ENCODE peak calls at places on chromosomes 5 and 9, in six cellular contexts. F is uterus, D is body of pancreas, C is IMR-90, M is lower lobe of right lung, V is HepG2. U is an unnamed sample. For H3K4me1, the result is how much of the 10 kb centered on the place peaks cover.

GRCh38 chr9:111030492-111030891 is 7.8 kb downstream of the LPAR1 start:
- DNase-seq in F (no peak), D (no peak), C (no peak), M (no peak), V (no peak), U (no peak)

GRCh38 chr5:140051950-140052349 is 8.9 kb upstream of the NRG2 start:
- DNase-seq in F (no peak), D (no peak), C (no peak), M (no peak), V (no peak), U (no peak)

GRCh38 chr9:114088571-114089170 is 10.4 kb downstream of the KIF12 start:
- DNase-seq in F (no peak), D (peak), C (no peak), M (no peak), V (no peak), U (no peak)

GRCh38 chr5:158858011-158858410 is 241.7 kb downstream of the EBF1 start:
- DNase-seq in F (no peak), D (no peak), C (no peak), M (no peak), V (no peak), U (no peak)

GRCh38 chr5:176533894-176534611 is 3.1 kb downstream of the RNF44 start:
- DNase-seq in F (no peak), D (peak), C (peak), M (peak), V (peak), U (no peak)

GRCh38 chr5:66713998-66714397 is 117.8 kb downstream of the MAST4 start:
- DNase-seq in F (peak), D (no peak), C (no peak), M (no peak), V (no peak), U (no peak)

GRCh38 chr9:69317081-69317480 is 7.9 kb upstream of the ENTREP1 start:
- DNase-seq in F (no peak), D (no peak), C (no peak), M (no peak), V (no peak), U (no peak)

GRCh38 chr5:76787237-76787636 is 31.6 kb upstream of the F2RL1 start:
- DNase-seq in F (peak), D (peak), C (peak), M (no peak), V (peak), U (peak)

GRCh38 chr5:139378941-139379361 is 4.1 kb downstream of the SLC23A1 start:
- DNase-seq in F (no peak), D (no peak), C (no peak), M (no peak), V (no peak), U (no peak)

GRCh38 chr9:89365532-89365912 is 47.2 kb downstream of the SECISBP2 start:
- DNase-seq in F (no peak), D (no peak), C (no peak), M (no peak), V (no peak), U (no peak)

GRCh38 chr5:177302354-177303110 is 987 bp downstream of the RAB24 start:
- DNase-seq in F (no peak), D (peak), C (peak), M (no peak), V (no peak), U (no peak)

GRCh38 chr5:43515678-43516048 is 715 bp upstream of the C5orf34 start:
- DNase-seq in F (no peak), D (no peak), C (no peak), M (no peak), V (no peak), U (no peak)

GRCh38 chr5:179904463-179905143 is 3.1 kb downstream of the TBC1D9B start:
- DNase-seq in F (no peak), D (no peak), C (no peak), M (no peak), V (no peak), U (no peak)

GRCh38 chr9:135926402-135927194 is 19.3 kb upstream of the CAMSAP1 start:
- DNase-seq in F (no peak), D (no peak), C (peak), M (peak), V (no peak), U (no peak)

GRCh38 chr9:129623331-129623730 is 2.4 kb upstream of the C9orf50 start:
- DNase-seq in F (no peak), D (no peak), C (peak), M (no peak), V (no peak), U (no peak)

GRCh38 chr5:117638581-117638980 is 1064.0 kb upstream of the SEMA6A start:
- DNase-seq in F (no peak), D (no peak), C (no peak), M (no peak), V (no peak), U (no peak)

GRCh38 chr5:135150767-135151166 is 116.7 kb upstream of the PITX1 start:
- DNase-seq in F (no peak), D (no peak), C (no peak), M (no peak), V (no peak), U (no peak)

GRCh38 chr9:114112778-114113585 is 13.9 kb upstream of the KIF12 start:
- DNase-seq in F (peak), D (peak), C (peak), M (peak), V (no peak), U (peak)

GRCh38 chr5:109370343-109370742 is 39.4 kb downstream of the PJA2 start:
- DNase-seq in F (no peak), D (no peak), C (no peak), M (no peak), V (no peak), U (no peak)

GRCh38 chr9:92970467-92970923 is 23.2 kb downstream of the FGD3 start:
- DNase-seq in F (no peak), D (no peak), C (peak), M (no peak), V (no peak), U (no peak)

GRCh38 chr9:98862936-98863335 is 55.5 kb downstream of the GALNT12 start:
- DNase-seq in F (no peak), D (no peak), C (no peak), M (no peak), V (no peak), U (no peak)

GRCh38 chr5:151758141-151758429 is 346 bp downstream of the ATOX1 start:
- DNase-seq in F (no peak), D (no peak), C (no peak), M (peak), V (no peak), U (no peak)

GRCh38 chr9:91978739-91979414 is 28.8 kb upstream of the ROR2 start:
- DNase-seq in F (no peak), D (no peak), C (peak), M (no peak), V (no peak), U (no peak)

GRCh38 chr5:82586597-82586996 is 308.4 kb upstream of the RPS23 start:
- DNase-seq in F (no peak), D (no peak), C (no peak), M (no peak), V (no peak), U (no peak)

GRCh38 chr9:99004717-99005460 is 61.2 kb downstream of the COL15A1 start:
- DNase-seq in F (no peak), D (no peak), C (no peak), M (no peak), V (no peak), U (no peak)

GRCh38 chr9:16768816-16769215 is 101.7 kb downstream of the BNC2 start:
- DNase-seq in F (no peak), D (no peak), C (no peak), M (no peak), V (no peak), U (no peak)

GRCh38 chr9:130480673-130481072 is 35.9 kb downstream of the ASS1 start:
- DNase-seq in F (no peak), D (no peak), C (no peak), M (no peak), V (no peak), U (no peak)

DNA sequence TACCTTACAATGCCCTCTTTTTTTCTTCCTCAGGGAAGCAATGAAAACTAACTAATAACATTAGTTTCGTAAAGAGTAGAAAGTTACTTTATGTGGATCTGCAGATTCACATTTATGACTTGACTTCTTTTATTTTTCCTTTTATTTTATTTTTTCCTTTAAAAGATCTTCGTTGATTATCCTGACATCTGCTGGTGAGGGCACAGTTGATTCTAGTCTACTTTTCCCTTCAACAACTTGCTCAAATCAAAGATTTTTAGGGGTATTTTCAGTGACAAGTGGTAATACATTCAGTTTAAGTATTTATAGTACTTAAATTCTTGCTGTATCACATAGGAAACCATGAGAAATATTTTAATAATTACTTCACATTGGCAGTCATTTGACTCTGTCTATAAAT is 4.9 kb downstream of the EDIL3 start:
- DNase-seq in F (no peak), D (no peak), C (peak), M (no peak), V (no peak), U (no peak)
- TF ChIP-seq CTCF in F (no peak), D (no peak), C (peak), M (no peak), V (no peak), U (no peak)

GRCh38 chr5:150406120-150407096 is 6.3 kb downstream of the CD74 start:
- DNase-seq in F (no peak), D (no peak), C (no peak), M (peak), V (no peak), U (no peak)
- H3K4me1 ChIP-seq in F (under half), D (under half), C (under half), M (under half), V (under half), U (under half)

DNA sequence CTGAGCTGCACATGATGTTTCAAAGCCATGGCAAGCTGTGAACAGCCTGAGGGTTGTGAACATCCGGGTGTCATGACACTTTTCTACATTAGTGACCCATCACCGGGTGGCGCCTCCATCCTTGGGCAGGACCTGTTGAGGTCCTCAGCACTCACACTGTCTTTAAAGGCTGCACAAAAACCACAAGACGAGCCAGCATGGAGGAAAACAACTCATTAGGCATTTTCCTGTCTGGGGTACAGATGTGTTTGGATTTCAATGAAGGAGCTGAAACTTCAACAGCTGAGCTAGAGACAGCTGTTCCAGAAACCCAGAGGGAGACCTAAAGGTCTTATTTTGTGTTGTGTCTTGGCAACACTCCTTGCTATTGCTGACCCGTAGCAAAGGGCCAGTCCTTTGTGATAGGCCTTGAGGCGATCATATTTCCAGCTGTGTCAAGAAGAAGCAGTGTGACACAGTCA is 151.9 kb upstream of the VLDLR start:
- DNase-seq in F (peak), D (peak), C (peak), M (peak), V (no peak), U (peak)
- TF ChIP-seq CTCF in F (no peak), D (no peak), C (peak), M (no peak), V (peak), U (no peak)

GRCh38 chr9:121362813-121363585 is 7.1 kb downstream of the STOM start:
- DNase-seq in F (no peak), D (no peak), C (peak), M (no peak), V (no peak), U (no peak)

GRCh38 chr9:121360975-121361374 is 9.1 kb downstream of the STOM start:
- DNase-seq in F (no peak), D (no peak), C (peak), M (no peak), V (no peak), U (no peak)

GRCh38 chr9:121358747-121359146 is 11.3 kb downstream of the STOM start:
- DNase-seq in F (no peak), D (no peak), C (no peak), M (no peak), V (no peak), U (no peak)

GRCh38 chr9:121357011-121357410 is 13.0 kb downstream of the STOM start:
- DNase-seq in F (no peak), D (no peak), C (no peak), M (no peak), V (no peak), U (no peak)

GRCh38 chr9:121359358-121360294 is 10.4 kb downstream of the STOM start:
- DNase-seq in F (no peak), D (no peak), C (no peak), M (no peak), V (no peak), U (no peak)
- H3K4me1 ChIP-seq in F (under half), D (under half), C (under half), M (half or more), V (under half), U (under half)

DNA sequence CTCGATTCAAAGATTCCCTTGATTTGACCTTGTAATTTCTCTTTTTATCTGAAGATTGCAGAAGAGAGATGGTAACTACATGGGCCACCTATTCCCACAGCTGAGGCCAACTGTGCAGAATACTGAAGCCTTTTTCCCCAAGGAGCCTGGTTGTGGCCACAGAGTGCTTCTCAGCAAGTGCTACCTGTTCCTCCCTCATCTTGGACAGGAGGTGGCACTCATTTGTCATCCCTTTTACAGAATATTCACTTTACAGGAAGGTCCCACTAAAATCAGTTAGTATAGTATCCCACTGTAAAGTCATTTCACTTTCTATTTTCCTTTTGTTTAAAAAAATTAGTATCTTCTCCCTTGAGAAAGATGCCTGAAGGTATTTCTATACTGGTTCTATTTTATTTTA is 346.4 kb downstream of the ARL15 start:
- DNase-seq in F (no peak), D (no peak), C (no peak), M (no peak), V (peak), U (no peak)
- TF ChIP-seq CTCF in F (no peak), D (no peak), C (no peak), M (no peak), V (peak), U (no peak)

GRCh38 chr5:168822745-168823281 is 243.6 kb upstream of the PANK3 start:
- DNase-seq in F (no peak), D (no peak), C (peak), M (no peak), V (no peak), U (peak)
- H3K4me1 ChIP-seq in F (under half), D (under half), C (under half), M (under half), V (under half), U (under half)

GRCh38 chr5:53425598-53426516 is 54.6 kb upstream of the FST start:
- DNase-seq in F (no peak), D (peak), C (no peak), M (no peak), V (peak), U (peak)
- TF ChIP-seq CTCF in F (no peak), D (peak), C (peak), M (no peak), V (peak), U (peak)

U was measured in tibial nerve.